ENCODE peak calls at places on chromosomes 13 and 19, in ten cellular contexts. One of them, this sample, is unnamed.

GRCh38 chr19:18425515-18426415 is 6.6 kb downstream of the SSBP4 start:
- DNase-seq in BJ: no peak
- DNase-seq in Caco-2: no peak
- DNase-seq in GM10248: no peak
- DNase-seq in HFFc6: peak; percentile 74
- DNase-seq in iris pigment epithelial cell: peak; percentile 59
- DNase-seq in MV-4-11: peak; percentile 43
- DNase-seq in NCI-H1092: no peak
- DNase-seq in NCI-H345: no peak
- DNase-seq in AG08395: peak; percentile 91
- DNase-seq in this sample: peak; percentile 44

GRCh38 chr19:19654441-19654840 is 9.0 kb downstream of the ATP13A1 start:
- DNase-seq in NCI-H1092: no peak
- DNase-seq in MV-4-11: no peak
- DNase-seq in Caco-2: no peak
- DNase-seq in GM10248: no peak
- DNase-seq in iris pigment epithelial cell: no peak
- DNase-seq in BJ: no peak
- DNase-seq in HFFc6: no peak
- DNase-seq in NCI-H345: no peak
- DNase-seq in AG08395: no peak
- DNase-seq in this sample: no peak

GRCh38 chr13:39273953-39274352 is 235.7 kb downstream of the NHLRC3 start:
- DNase-seq in Caco-2: no peak
- DNase-seq in GM10248: no peak
- DNase-seq in NCI-H1092: no peak
- DNase-seq in MV-4-11: no peak
- DNase-seq in HFFc6: no peak
- DNase-seq in AG08395: no peak
- DNase-seq in NCI-H345: peak; percentile 5
- DNase-seq in iris pigment epithelial cell: no peak
- DNase-seq in BJ: no peak
- DNase-seq in this sample: peak; percentile 6

GRCh38 chr13:76820759-76821158 is 65.4 kb downstream of the KCTD12 start:
- DNase-seq in MV-4-11: no peak
- DNase-seq in iris pigment epithelial cell: no peak
- DNase-seq in GM10248: no peak
- DNase-seq in HFFc6: peak; percentile 19
- DNase-seq in NCI-H1092: no peak
- DNase-seq in BJ: no peak
- DNase-seq in AG08395: peak; percentile 84
- DNase-seq in Caco-2: no peak
- DNase-seq in NCI-H345: no peak
- DNase-seq in this sample: no peak

GRCh38 chr19:2474232-2475017 is 1.5 kb upstream of the GADD45B start:
- DNase-seq in HFFc6: peak; percentile 76
- DNase-seq in AG08395: peak; percentile 86
- DNase-seq in Caco-2: peak; percentile 87
- DNase-seq in iris pigment epithelial cell: peak; percentile 87
- DNase-seq in NCI-H1092: peak; percentile 37
- DNase-seq in BJ: no peak
- DNase-seq in NCI-H345: peak; percentile 78
- DNase-seq in GM10248: peak; percentile 89
- DNase-seq in MV-4-11: peak; percentile 75
- DNase-seq in this sample: peak; percentile 84

GRCh38 chr19:58585442-58586130 is 12.5 kb upstream of the MZF1 start:
- DNase-seq in BJ: no peak
- DNase-seq in GM10248: no peak
- DNase-seq in MV-4-11: no peak
- DNase-seq in NCI-H1092: no peak
- DNase-seq in NCI-H345: no peak
- DNase-seq in HFFc6: no peak
- DNase-seq in AG08395: no peak
- DNase-seq in Caco-2: no peak
- DNase-seq in iris pigment epithelial cell: no peak
- DNase-seq in this sample: no peak

GRCh38 chr13:59409211-59409610 is 754.5 kb downstream of the DIAPH3 start:
- DNase-seq in AG08395: no peak
- DNase-seq in BJ: no peak
- DNase-seq in NCI-H345: peak; percentile 27
- DNase-seq in GM10248: no peak
- DNase-seq in Caco-2: no peak
- DNase-seq in HFFc6: no peak
- DNase-seq in NCI-H1092: peak; percentile 81
- DNase-seq in MV-4-11: no peak
- DNase-seq in iris pigment epithelial cell: peak; percentile 73
- DNase-seq in this sample: peak; percentile 14

GRCh38 chr19:34841780-34842179 is 68.8 kb upstream of the ZNF599 start:
- DNase-seq in HFFc6: no peak
- DNase-seq in NCI-H345: no peak
- DNase-seq in Caco-2: no peak
- DNase-seq in AG08395: no peak
- DNase-seq in NCI-H1092: no peak
- DNase-seq in GM10248: no peak
- DNase-seq in MV-4-11: no peak
- DNase-seq in iris pigment epithelial cell: no peak
- DNase-seq in BJ: no peak
- DNase-seq in this sample: no peak

GRCh38 chr13:31179241-31179640 is 17.5 kb upstream of the HSPH1 start:
- DNase-seq in HFFc6: no peak
- DNase-seq in iris pigment epithelial cell: no peak
- DNase-seq in Caco-2: no peak
- DNase-seq in NCI-H1092: no peak
- DNase-seq in NCI-H345: no peak
- DNase-seq in BJ: no peak
- DNase-seq in MV-4-11: no peak
- DNase-seq in GM10248: no peak
- DNase-seq in AG08395: no peak
- DNase-seq in this sample: no peak

GRCh38 chr13:39341238-39341637 is 261.8 kb downstream of the LHFPL6 start:
- DNase-seq in BJ: no peak
- DNase-seq in iris pigment epithelial cell: no peak
- DNase-seq in HFFc6: no peak
- DNase-seq in NCI-H345: no peak
- DNase-seq in AG08395: no peak
- DNase-seq in MV-4-11: no peak
- DNase-seq in GM10248: no peak
- DNase-seq in NCI-H1092: no peak
- DNase-seq in Caco-2: no peak
- DNase-seq in this sample: no peak

GRCh38 chr13:60936281-60936680 is 479.4 kb downstream of the PCDH20 start:
- DNase-seq in BJ: no peak
- DNase-seq in Caco-2: no peak
- DNase-seq in AG08395: no peak
- DNase-seq in GM10248: no peak
- DNase-seq in MV-4-11: no peak
- DNase-seq in iris pigment epithelial cell: no peak
- DNase-seq in NCI-H345: no peak
- DNase-seq in HFFc6: no peak
- DNase-seq in NCI-H1092: no peak
- DNase-seq in this sample: no peak

GRCh38 chr13:41053384-41053826 is 7.9 kb upstream of the WBP4 start:
- DNase-seq in Caco-2: no peak
- DNase-seq in GM10248: peak; percentile 38
- DNase-seq in NCI-H345: no peak
- DNase-seq in AG08395: peak; percentile 55
- DNase-seq in iris pigment epithelial cell: peak; percentile 81
- DNase-seq in BJ: peak; percentile 56
- DNase-seq in MV-4-11: peak; percentile 87
- DNase-seq in NCI-H1092: no peak
- DNase-seq in HFFc6: peak; percentile 44
- DNase-seq in this sample: peak; percentile 37

GRCh38 chr13:42696191-42696590 is 85.2 kb upstream of the FAM216B start:
- DNase-seq in MV-4-11: no peak
- DNase-seq in GM10248: no peak
- DNase-seq in NCI-H1092: no peak
- DNase-seq in Caco-2: no peak
- DNase-seq in NCI-H345: no peak
- DNase-seq in HFFc6: peak; percentile 52
- DNase-seq in AG08395: peak; percentile 49
- DNase-seq in BJ: peak; percentile 37
- DNase-seq in iris pigment epithelial cell: peak; percentile 88
- DNase-seq in this sample: peak; percentile 45

GRCh38 chr13:73833331-73834070 is 300.7 kb downstream of the KLF12 start:
- DNase-seq in iris pigment epithelial cell: no peak
- DNase-seq in NCI-H345: no peak
- DNase-seq in Caco-2: no peak
- DNase-seq in NCI-H1092: no peak
- DNase-seq in BJ: no peak
- DNase-seq in MV-4-11: no peak
- DNase-seq in AG08395: no peak
- DNase-seq in GM10248: no peak
- DNase-seq in HFFc6: no peak
- DNase-seq in this sample: no peak

GRCh38 chr13:73069206-73069815 is 10.5 kb downstream of the KLF5 start:
- DNase-seq in iris pigment epithelial cell: peak; percentile 73
- DNase-seq in MV-4-11: no peak
- DNase-seq in NCI-H1092: no peak
- DNase-seq in GM10248: no peak
- DNase-seq in AG08395: no peak
- DNase-seq in NCI-H345: no peak
- DNase-seq in HFFc6: no peak
- DNase-seq in BJ: no peak
- DNase-seq in Caco-2: no peak
- DNase-seq in this sample: no peak

GRCh38 chr13:91056746-91057145 is 290.7 kb upstream of the MIR17HG start:
- DNase-seq in NCI-H1092: no peak
- DNase-seq in BJ: no peak
- DNase-seq in HFFc6: no peak
- DNase-seq in MV-4-11: peak; percentile 60
- DNase-seq in AG08395: no peak
- DNase-seq in NCI-H345: no peak
- DNase-seq in iris pigment epithelial cell: no peak
- DNase-seq in Caco-2: no peak
- DNase-seq in GM10248: peak; percentile 7
- DNase-seq in this sample: no peak

GRCh38 chr19:58182577-58182988 is 278 bp upstream of the ZNF274 start:
- DNase-seq in HFFc6: no peak
- DNase-seq in NCI-H1092: no peak
- DNase-seq in NCI-H345: no peak
- DNase-seq in BJ: no peak
- DNase-seq in AG08395: peak; percentile 93
- DNase-seq in MV-4-11: peak; percentile 92
- DNase-seq in Caco-2: no peak
- DNase-seq in iris pigment epithelial cell: no peak
- DNase-seq in GM10248: peak; percentile 94
- DNase-seq in this sample: peak; percentile 75

GRCh38 chr19:2983351-2984195 is 6.2 kb downstream of the TLE6 start:
- DNase-seq in MV-4-11: no peak
- DNase-seq in iris pigment epithelial cell: peak; percentile 28
- DNase-seq in NCI-H345: peak; percentile 97
- DNase-seq in AG08395: peak; percentile 72
- DNase-seq in Caco-2: no peak
- DNase-seq in NCI-H1092: peak; percentile 95
- DNase-seq in BJ: no peak
- DNase-seq in HFFc6: no peak
- DNase-seq in GM10248: peak; percentile 46
- DNase-seq in this sample: peak; percentile 20

GRCh38 chr13:25462301-25463125 is 90.7 kb downstream of the ATP8A2 start:
- DNase-seq in NCI-H345: no peak
- DNase-seq in iris pigment epithelial cell: no peak
- DNase-seq in MV-4-11: no peak
- DNase-seq in BJ: no peak
- DNase-seq in AG08395: no peak
- DNase-seq in GM10248: no peak
- DNase-seq in HFFc6: no peak
- DNase-seq in NCI-H1092: no peak
- DNase-seq in Caco-2: no peak
- DNase-seq in this sample: no peak

GRCh38 chr13:96650301-96650886 is 343.9 kb downstream of the OXGR1 start:
- DNase-seq in GM10248: peak; percentile 4
- DNase-seq in MV-4-11: no peak
- DNase-seq in HFFc6: no peak
- DNase-seq in NCI-H1092: no peak
- DNase-seq in Caco-2: no peak
- DNase-seq in AG08395: no peak
- DNase-seq in BJ: peak; percentile 8
- DNase-seq in NCI-H345: no peak
- DNase-seq in iris pigment epithelial cell: peak; percentile 94
- DNase-seq in this sample: peak; percentile 91

GRCh38 chr13:21458457-21458815 is 667 bp downstream of the ZDHHC20 start:
- DNase-seq in BJ: no peak
- DNase-seq in HFFc6: no peak
- DNase-seq in AG08395: peak; percentile 28
- DNase-seq in MV-4-11: no peak
- DNase-seq in NCI-H1092: peak; percentile 21
- DNase-seq in NCI-H345: peak; percentile 53
- DNase-seq in GM10248: peak; percentile 56
- DNase-seq in Caco-2: peak; percentile 81
- DNase-seq in iris pigment epithelial cell: no peak
- DNase-seq in this sample: no peak

GRCh38 chr13:28657784-28658538 is 969 bp upstream of the POMP start:
- DNase-seq in GM10248: peak; percentile 20
- DNase-seq in BJ: no peak
- DNase-seq in iris pigment epithelial cell: peak; percentile 45
- DNase-seq in AG08395: no peak
- DNase-seq in MV-4-11: peak; percentile 64
- DNase-seq in NCI-H345: no peak
- DNase-seq in HFFc6: peak; percentile 16
- DNase-seq in NCI-H1092: no peak
- DNase-seq in Caco-2: no peak
- DNase-seq in this sample: peak; percentile 34

GRCh38 chr19:9586764-9587163 is 2.5 kb upstream of the ZNF121 start:
- DNase-seq in Caco-2: peak; percentile 77
- DNase-seq in NCI-H345: peak; percentile 79
- DNase-seq in AG08395: peak; percentile 35
- DNase-seq in NCI-H1092: peak; percentile 56
- DNase-seq in HFFc6: peak; percentile 45
- DNase-seq in MV-4-11: peak; percentile 47
- DNase-seq in GM10248: peak; percentile 41
- DNase-seq in BJ: no peak
- DNase-seq in iris pigment epithelial cell: peak; percentile 71
- DNase-seq in this sample: peak; percentile 53

This sample was measured in LHCN-M2.